ENCODE peak calls at places on chromosomes 5 and 9, in nine cellular contexts. F is IMR-90; N is Peyer's patch; J is cardiac muscle cell; Z is PC-3; A is CD8-positive, alpha-beta memory T cell; O is neuronal stem cell; U is upper lobe of right lung; C is right atrium auricular region. Q is an unnamed sample. For H3K9me3, the result is how much of the 10 kb centered on the place peaks cover.

GRCh38 chr9:101716629-101717028 is 21.8 kb downstream of the GRIN3A start:
- DNase-seq in F (no peak), N (no peak), J (no peak), Z (no peak), A (no peak), O (no peak), U (no peak), C (no peak), Q (no peak)

GRCh38 chr5:125455041-125455440 is 708.6 kb upstream of the ZNF608 start:
- DNase-seq in F (peak), N (no peak), J (no peak), Z (no peak), A (no peak), O (no peak), U (no peak), C (no peak), Q (no peak)

GRCh38 chr9:108704156-108704852 is 151.5 kb downstream of the ACTL7B start:
- DNase-seq in F (no peak), N (no peak), J (no peak), Z (peak), A (no peak), O (no peak), U (no peak), C (no peak), Q (no peak)

GRCh38 chr5:58405175-58405574 is 54.7 kb downstream of the PLK2 start:
- DNase-seq in F (no peak), N (no peak), J (no peak), Z (no peak), A (no peak), O (no peak), U (no peak), C (no peak), Q (no peak)

GRCh38 chr9:588952-589351 is 252.5 kb upstream of the DMRT1 start:
- DNase-seq in F (no peak), N (no peak), J (no peak), Z (no peak), A (no peak), O (no peak), U (no peak), C (no peak), Q (no peak)

GRCh38 chr9:9142001-9142400 is 1342.4 kb upstream of the DMAC1 start:
- DNase-seq in F (no peak), N (no peak), J (no peak), Z (no peak), A (no peak), O (no peak), U (no peak), C (no peak), Q (no peak)

GRCh38 chr5:84397385-84397784 is 12.7 kb upstream of the EDIL3 start:
- DNase-seq in F (no peak), N (no peak), J (no peak), Z (no peak), A (no peak), O (no peak), U (no peak), C (no peak), Q (no peak)

GRCh38 chr5:78615697-78616096 is 32.9 kb downstream of the LHFPL2 start:
- DNase-seq in F (peak), N (peak), J (no peak), Z (peak), A (no peak), O (no peak), U (no peak), C (no peak), Q (no peak)

GRCh38 chr5:171630047-171630669 is 155.5 kb upstream of the SMIM23 start:
- DNase-seq in F (peak), N (no peak), J (peak), Z (peak), A (no peak), O (peak), U (peak), C (peak), Q (no peak)

GRCh38 chr5:74201334-74202081 is 439.0 kb downstream of the ENC1 start:
- DNase-seq in F (peak), N (peak), J (no peak), Z (peak), A (no peak), O (no peak), U (no peak), C (no peak), Q (no peak)

GRCh38 chr5:149429839-149430721 is 51.0 kb upstream of the IL17B start:
- DNase-seq in F (no peak), N (no peak), J (peak), Z (no peak), A (no peak), O (no peak), U (peak), C (peak), Q (no peak)

GRCh38 chr5:107464876-107465275 is 205.9 kb downstream of the EFNA5 start:
- DNase-seq in F (no peak), N (no peak), J (no peak), Z (no peak), A (no peak), O (no peak), U (no peak), C (no peak), Q (no peak)

GRCh38 chr5:81854915-81855314 is 104.0 kb upstream of the SSBP2 start:
- DNase-seq in F (no peak), N (no peak), J (no peak), Z (no peak), A (no peak), O (no peak), U (no peak), C (no peak), Q (no peak)
- H3K27ac ChIP-seq in F (no peak), N (no peak), J (no peak), Z (no peak), A (no peak), O (no peak), U (no peak), C (peak), Q (no peak)

DNA sequence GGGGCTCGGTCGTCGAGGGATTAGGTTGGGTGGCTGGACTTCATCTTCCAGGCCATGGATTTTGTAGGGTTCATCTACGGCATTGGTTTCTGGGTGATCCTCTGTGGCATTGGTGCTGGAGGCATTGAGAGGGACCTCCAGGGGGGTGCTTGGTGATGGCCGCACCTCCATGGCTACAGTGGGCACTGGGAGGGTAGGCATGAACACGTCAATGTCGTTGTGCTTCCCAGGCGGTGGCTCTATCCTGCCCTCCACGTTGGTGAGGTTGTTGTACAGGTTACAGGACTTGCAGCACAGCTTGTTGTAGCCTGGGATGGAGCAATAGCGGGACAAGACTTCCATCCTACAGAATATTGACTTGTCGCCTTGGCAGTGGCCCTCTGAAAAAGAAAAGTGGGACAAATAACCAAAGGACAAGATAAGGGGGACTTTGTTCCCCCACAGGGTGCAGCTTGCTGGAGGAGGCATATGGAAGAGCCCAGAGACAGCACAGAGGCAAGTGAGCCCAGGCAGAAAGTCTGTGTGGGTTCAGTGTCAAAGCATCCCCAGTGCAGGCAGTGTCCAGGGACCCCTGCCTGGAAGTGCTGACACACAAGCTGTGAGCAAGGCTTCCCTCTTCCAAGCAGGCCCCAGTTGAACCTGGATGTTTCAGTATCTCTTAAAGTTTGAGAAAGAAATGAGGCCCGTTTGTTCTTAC is 53.9 kb downstream of the ZNF354C start:
- DNase-seq in F (no peak), N (peak), J (no peak), Z (no peak), A (no peak), O (no peak), U (no peak), C (peak), Q (no peak)
- H3K9me3 ChIP-seq in F (under half), N (under half), J (under half), Z (under half), A (under half), O (under half), U (under half), C (half or more), Q (under half)

DNA sequence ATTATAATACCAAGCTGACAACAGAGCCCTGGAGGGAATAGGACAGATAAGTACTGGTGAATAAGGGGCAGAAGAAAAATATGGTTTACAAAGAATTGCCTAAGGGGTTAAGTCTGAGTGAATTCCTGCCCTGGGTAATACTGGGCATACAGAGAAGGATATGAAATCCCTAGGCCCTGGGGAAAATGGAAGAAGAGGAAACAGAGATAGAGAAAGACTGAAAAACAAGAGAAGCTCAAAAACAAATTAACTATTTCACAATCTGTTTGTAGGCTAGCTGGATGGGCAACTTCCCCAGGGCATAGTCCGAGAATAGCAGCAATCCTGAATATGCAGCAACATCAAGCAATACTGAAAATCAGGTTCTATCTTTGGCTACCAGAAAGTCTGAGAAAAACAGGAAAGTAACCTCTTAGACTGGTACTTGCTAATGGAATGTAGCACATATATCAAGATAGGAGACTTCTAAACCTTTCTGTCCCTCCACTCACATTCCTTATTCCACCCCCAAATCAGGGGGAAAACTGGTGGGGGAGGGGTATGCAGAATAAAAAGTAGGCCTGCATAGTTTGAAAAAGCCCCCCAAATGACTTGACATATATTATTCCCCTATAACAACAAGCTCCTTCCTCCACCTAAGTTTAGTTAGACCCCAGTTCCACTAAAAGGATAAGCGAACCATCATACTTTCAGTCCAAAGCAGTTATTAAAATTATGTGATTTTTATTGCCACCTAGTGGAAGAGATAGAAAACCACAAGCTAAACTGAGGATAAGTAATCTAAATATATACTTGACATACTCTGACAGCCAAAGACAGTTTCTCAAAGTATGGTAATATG is 20.6 kb downstream of the SLC38A9 start:
- DNase-seq in F (peak), N (no peak), J (peak), Z (peak), A (peak), O (no peak), U (no peak), C (no peak), Q (no peak)
- H3K27ac ChIP-seq in F (no peak), N (no peak), J (peak), Z (no peak), A (no peak), O (no peak), U (peak), C (peak), Q (no peak)

GRCh38 chr9:133932633-133933032 is 59.5 kb downstream of the VAV2 start:
- DNase-seq in F (no peak), N (no peak), J (no peak), Z (no peak), A (no peak), O (no peak), U (no peak), C (no peak), Q (no peak)
- H3K9me3 ChIP-seq in F (under half), N (under half), J (under half), Z (under half), A (under half), O (under half), U (under half), C (under half), Q (under half)